ENCODE peak calls at places on chromosomes 5 and 9, in five cellular contexts. G is neuronal stem cell, A is heart right ventricle, B is cardiac fibroblast, K is right atrium auricular region. W is an unnamed sample.

GRCh38 chr5:116914869-116915504 is 340.4 kb upstream of the SEMA6A start:
- DNase-seq in A (no peak), B (no peak), G (no peak), K (no peak), W (no peak)

GRCh38 chr5:152464048-152464447 is 59.0 kb upstream of the NMUR2 start:
- DNase-seq in G (no peak), K (no peak), A (no peak), B (no peak), W (no peak)

GRCh38 chr9:114291886-114292590 is 30.9 kb upstream of the ORM1 start:
- DNase-seq in G (no peak), B (no peak), K (no peak), A (no peak), W (no peak)

GRCh38 chr5:156402387-156402921 is 75.5 kb downstream of the SGCD start:
- DNase-seq in A (no peak), G (peak; percentile 33), K (no peak), B (no peak), W (no peak)

GRCh38 chr5:181246276-181247050 is 2.8 kb upstream of the RACK1 start:
- DNase-seq in K (peak; percentile 94), G (peak; percentile 68), A (peak; percentile 92), B (peak; percentile 87), W (no peak)

GRCh38 chr5:169717298-169717697 is 80.2 kb downstream of the DOCK2 start:
- DNase-seq in A (no peak), K (no peak), B (peak; percentile 80), G (no peak), W (no peak)

GRCh38 chr5:149429839-149430721 is 51.0 kb upstream of the IL17B start:
- DNase-seq in G (no peak), A (peak; percentile 75), K (peak; percentile 83), B (peak; percentile 71), W (no peak)

GRCh38 chr5:147223951-147224791 is 10.7 kb upstream of the STK32A start:
- DNase-seq in B (peak; percentile 69), K (no peak), A (peak; percentile 40), G (peak; percentile 37), W (peak; percentile 37)

GRCh38 chr9:120366646-120367019 is 213.3 kb downstream of the CDK5RAP2 start:
- DNase-seq in K (no peak), G (no peak), A (no peak), B (peak; percentile 93), W (peak; percentile 87)

GRCh38 chr9:109781086-109781485 is 1.1 kb downstream of the PALM2AKAP2 start:
- DNase-seq in K (no peak), B (peak; percentile 25), A (no peak), G (no peak), W (no peak)

GRCh38 chr9:15525958-15526357 is 15.2 kb upstream of the PSIP1 start:
- DNase-seq in G (no peak), A (no peak), K (no peak), B (no peak), W (no peak)

GRCh38 chr5:105899726-105900125 is 1771.0 kb downstream of the EFNA5 start:
- DNase-seq in K (no peak), G (no peak), B (no peak), A (no peak), W (peak; percentile 53)

GRCh38 chr9:122091682-122092592 is 1.2 kb downstream of the TTLL11 start:
- DNase-seq in G (no peak), B (no peak), K (no peak), A (no peak), W (no peak)

GRCh38 chr5:128579111-128579510 is 41.1 kb upstream of the FBN2 start:
- DNase-seq in K (no peak), B (peak; percentile 84), A (no peak), G (no peak), W (peak; percentile 31)

GRCh38 chr9:1273859-1274258 is 223.7 kb downstream of the DMRT2 start:
- DNase-seq in G (no peak), K (no peak), B (no peak), A (no peak), W (no peak)

GRCh38 chr5:99814311-99815063 is 720.7 kb upstream of the FAM174A start:
- DNase-seq in A (no peak), K (no peak), G (no peak), B (no peak), W (peak; percentile 63)

GRCh38 chr5:69493235-69493925 is 790 bp downstream of the OCLN start:
- DNase-seq in A (peak; percentile 7), K (no peak), G (peak; percentile 45), B (no peak), W (no peak)

GRCh38 chr5:11048760-11049159 is 287.7 kb upstream of the DAP start:
- DNase-seq in G (no peak), A (no peak), B (no peak), K (no peak), W (no peak)

GRCh38 chr5:100758780-100759179 is 144.3 kb downstream of the ST8SIA4 start:
- DNase-seq in K (no peak), A (no peak), G (no peak), B (no peak), W (no peak)

GRCh38 chr5:39513236-39513635 is 88.5 kb upstream of the DAB2 start:
- DNase-seq in A (no peak), G (no peak), K (no peak), B (peak; percentile 41), W (no peak)

GRCh38 chr9:89039092-89039465 is 47.8 kb downstream of the S1PR3 start:
- DNase-seq in A (no peak), G (no peak), B (no peak), K (no peak), W (no peak)

GRCh38 chr9:125629451-125629850 is 77.6 kb downstream of the MAPKAP1 start:
- DNase-seq in G (no peak), A (no peak), K (no peak), B (no peak), W (no peak)

GRCh38 chr9:112017878-112018277 is 121.3 kb downstream of the UGCG start:
- DNase-seq in G (no peak), B (no peak), K (no peak), A (no peak), W (no peak)

GRCh38 chr5:83538788-83539535 is 67.4 kb downstream of the VCAN start:
- DNase-seq in A (no peak), K (no peak), B (no peak), G (no peak), W (no peak)

GRCh38 chr5:179278546-179278945 is 66.7 kb downstream of the ADAMTS2 start:
- DNase-seq in K (no peak), A (no peak), G (no peak), B (no peak), W (no peak)

GRCh38 chr5:179404321-179405053 is 59.2 kb upstream of the ADAMTS2 start:
- DNase-seq in A (no peak), G (no peak), K (peak; percentile 49), B (peak; percentile 56), W (no peak)

GRCh38 chr5:115857621-115858349 is 16.1 kb downstream of the AP3S1 start:
- DNase-seq in G (no peak), A (no peak), K (no peak), B (peak; percentile 68), W (peak; percentile 44)
- H3K4me3 ChIP-seq in G (no peak overlapping the region), A (no peak overlapping the region), K (no peak overlapping the region), B (no peak overlapping the region), W (no peak overlapping the region)

GRCh38 chr5:73303139-73304079 is 130.4 kb downstream of the TMEM174 start:
- DNase-seq in A (no peak), B (no peak), G (peak; percentile 31), K (no peak), W (no peak)

GRCh38 chr5:73304381-73304780 is 131.4 kb downstream of the TMEM174 start:
- DNase-seq in B (no peak), G (no peak), A (no peak), K (no peak), W (no peak)

GRCh38 chr5:73301208-73302088 is 128.5 kb downstream of the TMEM174 start:
- DNase-seq in B (no peak), K (no peak), A (no peak), G (peak; percentile 8), W (no peak)

GRCh38 chr5:73300520-73301207 is 127.7 kb downstream of the TMEM174 start:
- DNase-seq in B (peak; percentile 34), K (no peak), A (no peak), G (peak; percentile 18), W (no peak)

GRCh38 chr5:73302797-73303138 is 129.8 kb downstream of the TMEM174 start:
- DNase-seq in B (peak; percentile 28), G (no peak), A (no peak), K (no peak), W (no peak)
- H3K4me3 ChIP-seq in B (no peak overlapping the region), G (no peak overlapping the region), A (no peak overlapping the region), K (no peak overlapping the region), W (no peak overlapping the region)

GRCh38 chr9:13282998-13283397 is 3.5 kb upstream of the MPDZ start:
- DNase-seq in B (peak; percentile 23), K (no peak), A (no peak), G (no peak), W (no peak)
- H3K4me3 ChIP-seq in B (no peak overlapping the region), K (no peak overlapping the region), A (no peak overlapping the region), G (no peak overlapping the region), W (no peak overlapping the region)

GRCh38 chr5:19866088-19866446 is 121.9 kb downstream of the CDH18 start:
- DNase-seq in K (no peak), B (no peak), G (no peak), A (no peak), W (no peak)
- H3K4me3 ChIP-seq in K (no peak overlapping the region), B (no peak overlapping the region), G (no peak overlapping the region), A (no peak overlapping the region), W (no peak overlapping the region)

DNA sequence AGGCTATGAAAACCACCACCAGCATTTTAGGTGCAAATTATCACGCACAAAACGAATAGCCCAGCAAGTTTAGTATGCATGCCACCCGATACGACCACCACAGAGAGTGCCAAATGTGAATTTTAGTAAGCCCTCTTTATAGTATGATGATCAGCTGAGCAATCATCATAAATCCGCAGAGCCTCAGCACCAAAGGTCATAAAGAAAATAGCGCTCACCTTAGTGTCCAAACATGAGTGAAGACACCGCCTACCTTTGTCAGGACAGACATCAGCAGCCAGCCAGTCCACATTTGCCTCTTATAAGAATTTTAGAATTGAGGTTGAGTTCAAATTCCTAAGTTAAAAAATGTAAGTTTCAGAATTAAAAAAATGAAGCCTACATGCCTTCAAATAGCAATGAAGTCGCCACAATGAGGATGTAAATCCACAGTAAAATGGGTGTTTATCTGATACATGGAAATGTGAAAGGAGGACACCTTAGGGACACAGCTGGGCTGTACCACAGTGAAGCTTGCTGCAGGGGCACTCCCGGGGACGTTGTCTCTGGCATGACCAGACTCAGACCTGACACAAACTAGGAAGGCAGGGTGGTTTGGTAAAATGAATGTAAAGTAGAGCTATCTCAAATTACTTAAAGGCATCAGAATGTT is 149.0 kb downstream of the AUH start:
- DNase-seq in G (no peak), A (no peak), B (no peak), K (no peak), W (no peak)
- H3K4me3 ChIP-seq in G (no peak overlapping the region), A (no peak overlapping the region), B (no peak overlapping the region), K (no peak overlapping the region), W (no peak overlapping the region)

W was measured in astrocyte of the cerebellum.